ENCODE peak calls at places on chromosomes 16 and 17, in ten cellular contexts. X, Y, N, L, E, J, P, W, Q and D are unnamed samples.

GRCh38 chr17:3038941-3039340 is 24.5 kb downstream of the OR1D5 start:
- DNase-seq in L (no peak), Y (no peak), X (no peak), W (no peak), Q (no peak), P (no peak), J (peak; percentile 1), E (no peak), N (no peak), D (no peak)

GRCh38 chr17:15220785-15221184 is 44.3 kb downstream of the PMP22 start:
- DNase-seq in W (no peak), L (no peak), N (no peak), Y (no peak), X (no peak), Q (no peak), P (no peak), J (no peak), E (no peak), D (no peak)

GRCh38 chr16:67406628-67407027 is 9.6 kb downstream of the ZDHHC1 start:
- DNase-seq in P (no peak), X (no peak), Y (no peak), E (no peak), L (peak; percentile 99), W (no peak), N (no peak), Q (peak; percentile 57), J (peak; percentile 67), D (no peak)

GRCh38 chr16:66605177-66605999 is 884 bp downstream of the CMTM3 start:
- DNase-seq in E (no peak), Y (no peak), N (no peak), W (no peak), L (peak; percentile 95), X (peak; percentile 20), P (peak; percentile 29), Q (no peak), J (peak; percentile 40), D (no peak)

GRCh38 chr16:87457724-87458423 is 35.0 kb downstream of the ZCCHC14 start:
- DNase-seq in X (no peak), L (peak; percentile 98), J (no peak), W (no peak), Q (peak; percentile 96), E (no peak), P (no peak), Y (peak; percentile 67), N (no peak), D (peak; percentile 78)

GRCh38 chr17:69523252-69523861 is 108.9 kb downstream of the MAP2K6 start:
- DNase-seq in P (peak; percentile 35), Q (peak; percentile 24), X (no peak), L (no peak), E (peak; percentile 85), W (peak; percentile 60), Y (no peak), N (no peak), J (peak; percentile 53), D (no peak)

GRCh38 chr17:43314582-43314981 is 80.8 kb upstream of the RNU2-1 start:
- DNase-seq in Y (no peak), Q (no peak), J (no peak), X (no peak), E (peak; percentile 46), W (no peak), L (peak; percentile 74), P (no peak), N (no peak), D (no peak)

GRCh38 chr17:31094600-31095238 is at the start of gene NF1:
- DNase-seq in J (peak; percentile 90), P (peak; percentile 97), W (peak; percentile 66), X (peak; percentile 77), Y (peak; percentile 65), E (peak; percentile 98), Q (peak; percentile 86), L (peak; percentile 99), N (peak; percentile 82), D (peak; percentile 52)

GRCh38 chr17:41773190-41773588 is 13.3 kb downstream of the JUP start:
- DNase-seq in Y (no peak), E (no peak), Q (peak; percentile 74), W (no peak), P (peak; percentile 58), N (no peak), J (no peak), X (no peak), L (peak; percentile 98), D (peak; percentile 95)

GRCh38 chr16:8866118-8866883 is 2.5 kb downstream of the CARHSP1 start:
- DNase-seq in Q (no peak), E (no peak), Y (no peak), X (no peak), J (peak; percentile 43), W (peak; percentile 92), L (peak; percentile 90), N (no peak), P (no peak), D (no peak)

DNA sequence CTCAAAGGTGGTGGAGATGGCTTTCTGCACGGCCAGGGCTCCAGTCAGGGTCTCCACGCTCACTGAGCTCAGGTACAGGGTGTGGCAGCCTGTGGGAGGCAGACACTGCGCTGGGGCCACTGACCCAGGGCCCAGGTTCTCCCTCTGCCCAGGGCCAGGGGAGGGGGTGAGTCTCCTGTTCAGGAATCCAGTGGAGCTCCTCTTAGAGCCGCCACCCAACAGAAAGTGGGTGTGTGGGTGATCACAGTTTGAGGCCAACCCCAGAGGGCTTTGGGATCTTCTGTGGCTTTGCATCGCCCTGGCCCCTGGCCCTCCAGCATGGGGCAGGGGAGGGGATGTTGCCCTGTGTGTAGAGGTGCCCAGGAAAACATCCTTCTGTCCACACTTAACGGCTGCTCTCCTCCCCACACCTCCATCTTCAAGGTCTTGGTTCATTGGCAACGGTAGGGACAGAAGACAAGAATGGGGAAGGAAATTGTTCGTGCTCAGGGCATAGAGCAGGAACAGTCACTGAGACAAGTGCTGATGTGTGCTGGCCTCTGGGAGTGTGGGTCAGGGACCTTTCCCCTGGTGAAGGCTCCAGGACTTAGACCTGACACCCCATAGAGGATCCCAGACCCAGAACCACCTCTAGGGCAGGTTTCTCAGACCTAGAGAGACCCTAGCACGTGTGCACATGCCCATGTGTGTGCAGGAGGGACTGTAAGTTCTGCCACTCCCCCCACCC is 21.5 kb downstream of the TNS4 start:
- DNase-seq in E (no peak), Y (no peak), Q (no peak), J (no peak), N (no peak), L (peak; percentile 58), P (no peak), X (no peak), W (no peak), D (no peak)
- H3K27ac ChIP-seq in E (no peak overlapping the region), Y (peak overlapping the region; percentile 79), Q (no peak overlapping the region), J (no peak overlapping the region), N (peak overlapping the region; percentile 83), L (peak overlapping the region; percentile 17), P (no peak overlapping the region), X (peak overlapping the region; percentile 57), W (no peak overlapping the region), D (peak overlapping the region; percentile 99)

DNA sequence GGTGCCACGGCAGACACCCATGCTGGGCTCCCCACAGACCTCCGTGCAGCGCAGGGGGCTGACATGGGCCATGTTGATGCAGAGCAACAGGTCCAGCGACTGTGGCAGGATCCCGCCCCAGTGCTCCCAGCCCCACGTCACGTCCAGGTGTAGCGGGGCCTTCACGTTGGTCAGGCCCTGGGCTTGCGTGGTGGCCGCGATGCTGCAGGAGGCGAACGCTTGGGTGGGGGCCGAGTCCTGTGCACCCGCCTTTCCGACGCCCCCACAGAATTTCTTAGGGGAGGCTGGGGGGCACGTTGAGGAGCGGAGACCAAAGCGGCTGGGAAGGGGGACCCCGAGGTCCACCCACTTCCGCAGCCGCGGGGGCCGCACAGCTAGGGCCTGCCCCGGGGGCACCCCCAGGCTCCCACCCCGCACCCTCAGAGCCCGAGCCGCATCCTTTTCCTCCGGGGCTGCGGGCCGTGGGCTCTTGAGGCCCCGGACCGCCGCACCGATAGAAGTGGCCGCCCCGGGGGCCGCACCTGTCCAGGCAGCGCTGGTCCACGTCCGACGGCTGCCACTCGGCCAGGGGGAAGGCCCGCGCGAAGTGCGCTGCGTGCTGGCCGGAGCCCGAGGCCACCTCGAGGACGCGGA is 416 bp downstream of the METTL26 start:
- DNase-seq in Y (no peak), J (no peak), X (no peak), W (no peak), N (no peak), Q (no peak), E (peak; percentile 65), P (peak; percentile 44), L (peak; percentile 93), D (no peak)
- H3K27ac ChIP-seq in Y (peak overlapping the region; percentile 90), J (peak overlapping the region; percentile 92), X (peak overlapping the region; percentile 56), W (no peak overlapping the region), N (no peak overlapping the region), Q (peak overlapping the region; percentile 21), E (peak overlapping the region; percentile 44), P (peak overlapping the region; percentile 95), L (peak overlapping the region; percentile 86), D (peak overlapping the region; percentile 78)

DNA sequence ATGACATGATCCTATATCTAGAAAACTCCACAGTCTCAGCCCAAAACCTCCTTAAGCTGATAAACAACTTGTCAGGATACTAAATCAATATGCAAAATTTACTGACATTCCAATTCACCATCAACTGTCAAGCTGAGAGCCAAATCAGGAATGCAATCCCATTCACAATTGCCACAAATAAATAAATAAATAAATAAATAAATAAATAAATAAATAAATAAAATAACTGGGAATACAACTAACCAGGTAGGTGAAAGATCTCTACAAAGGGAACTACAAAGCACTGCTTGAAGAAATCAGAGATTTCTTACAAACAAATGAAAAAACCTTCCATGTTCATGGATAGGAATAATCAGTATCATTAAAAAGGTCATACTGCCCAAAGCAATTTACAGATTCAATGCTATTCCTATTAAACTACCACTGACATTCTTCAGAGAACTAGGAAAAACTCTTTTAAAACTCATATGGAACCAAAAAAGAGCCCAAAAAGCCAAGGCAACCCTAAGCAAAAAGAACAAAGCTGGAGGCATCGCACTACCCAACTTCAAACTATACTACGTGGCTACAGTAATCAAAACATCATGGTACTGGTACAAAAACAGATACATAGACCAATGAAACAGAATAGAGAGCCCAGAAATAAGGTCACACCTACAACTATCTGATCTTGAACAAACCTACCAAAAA is 37.7 kb downstream of the BRIP1 start:
- DNase-seq in L (no peak), X (no peak), W (no peak), P (no peak), E (no peak), N (no peak), J (no peak), Y (no peak), Q (no peak), D (no peak)
- H3K27ac ChIP-seq in L (no peak overlapping the region), X (no peak overlapping the region), W (no peak overlapping the region), P (no peak overlapping the region), E (no peak overlapping the region), N (no peak overlapping the region), J (no peak overlapping the region), Y (no peak overlapping the region), Q (no peak overlapping the region), D (no peak overlapping the region)

DNA sequence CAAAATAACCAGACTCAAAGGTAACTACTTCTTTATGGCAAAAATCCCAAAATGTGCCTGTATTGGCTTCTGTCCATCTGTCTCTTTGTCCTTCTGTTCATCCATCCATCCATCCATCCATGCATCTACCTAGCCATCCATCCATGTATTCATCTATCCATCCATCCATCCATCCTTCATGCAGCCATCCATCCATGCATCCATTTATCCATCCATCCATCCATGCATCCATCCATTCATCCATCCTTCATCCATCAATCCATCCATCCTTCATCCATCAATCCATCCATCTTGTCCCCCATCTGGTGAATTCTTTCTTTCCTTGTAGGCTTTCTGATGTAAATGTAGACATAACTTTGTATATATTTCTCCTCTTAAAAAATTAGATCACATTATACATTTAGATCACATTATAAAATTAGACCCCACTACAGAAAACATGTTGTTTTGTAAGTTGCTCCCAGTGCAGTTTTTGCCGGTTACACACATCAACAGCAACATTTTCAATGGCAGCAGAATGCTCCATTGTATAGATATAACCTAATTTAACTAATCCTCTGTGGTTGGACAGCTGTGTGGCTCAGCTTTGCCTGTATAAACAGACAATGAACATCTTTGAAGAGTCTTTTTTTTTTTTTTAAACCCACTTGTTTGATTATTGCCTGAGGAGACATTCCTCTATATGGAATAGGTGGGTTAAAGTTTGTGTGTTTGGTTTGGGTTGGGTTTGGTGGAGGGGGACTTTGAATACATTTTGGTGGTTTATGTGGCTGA is 72.0 kb downstream of the MSI2 start:
- DNase-seq in Q (peak; percentile 6), W (no peak), X (no peak), N (no peak), L (no peak), E (peak; percentile 51), J (no peak), P (no peak), Y (no peak), D (no peak)
- H3K27ac ChIP-seq in Q (no peak overlapping the region), W (no peak overlapping the region), X (no peak overlapping the region), N (no peak overlapping the region), L (no peak overlapping the region), E (peak overlapping the region; percentile 72), J (no peak overlapping the region), P (no peak overlapping the region), Y (no peak overlapping the region), D (no peak overlapping the region)